ENCODE peak calls at places on chromosome 1, in seven cellular contexts. B is stimulated activated CD4-positive, alpha-beta T cell treated with anti-CD3 and anti-CD28 coated beads, Interleukin-12 subunit alpha, Interleukin-12 subunit beta, amount 100 ng/mL, for 48 hours; I is lung microvascular endothelial cell; U is COR-L47; V is left colon; J is activated T-cell treated with anti-CD3 and anti-CD28 coated beads for 24 hours; L is effector CD4-positive, alpha-beta T cell. R is an unnamed sample.

GRCh38 chr1:224498574-224499170 is 64.1 kb upstream of the WDR26 start:
- DNase-seq in B (no peak), I (peak), U (no peak), V (no peak), J (peak), L (no peak), R (no peak)

GRCh38 chr1:156419863-156420208 is 50.8 kb downstream of the RHBG start:
- DNase-seq in B (no peak), I (no peak), U (no peak), V (peak), J (no peak), L (peak), R (peak)

GRCh38 chr1:41578712-41579335 is 94.3 kb upstream of the EDN2 start:
- DNase-seq in B (no peak), I (peak), U (no peak), V (no peak), J (no peak), L (no peak), R (peak)

GRCh38 chr1:85546748-85547147 is 33.8 kb upstream of the CCN1 start:
- DNase-seq in B (no peak), I (no peak), U (no peak), V (no peak), J (no peak), L (no peak), R (no peak)

GRCh38 chr1:115682792-115683191 is 41.0 kb downstream of the VANGL1 start:
- DNase-seq in B (no peak), I (no peak), U (no peak), V (no peak), J (no peak), L (no peak), R (no peak)

GRCh38 chr1:241992734-241993133 is 6.2 kb downstream of the MAP1LC3C start:
- DNase-seq in B (no peak), I (no peak), U (no peak), V (no peak), J (no peak), L (no peak), R (no peak)

GRCh38 chr1:118989878-118990378 is 1.8 kb upstream of the TBX15 start:
- DNase-seq in B (no peak), I (peak), U (no peak), V (no peak), J (no peak), L (no peak), R (no peak)

GRCh38 chr1:209646558-209646957 is 5.7 kb downstream of the LAMB3 start:
- DNase-seq in B (no peak), I (peak), U (no peak), V (no peak), J (no peak), L (no peak), R (no peak)

GRCh38 chr1:164637461-164638375 is 78.7 kb downstream of the PBX1 start:
- DNase-seq in B (no peak), I (peak), U (peak), V (no peak), J (no peak), L (no peak), R (no peak)

GRCh38 chr1:55584521-55585401 is 369.6 kb upstream of the USP24 start:
- DNase-seq in B (no peak), I (no peak), U (peak), V (no peak), J (no peak), L (no peak), R (no peak)

R was measured in NAMALWA.